ENCODE peak calls at places on chromosomes 6 and 20, in four cellular contexts. One of them, this sample, is unnamed. For H3K27me3, the result is how much of the 10 kb centered on the place peaks cover.

GRCh38 chr20:50980071-50980681 is 21.6 kb downstream of the MOCS3 start:
- DNase-seq in GM23248: peak
- DNase-seq in cardiac muscle cell: no peak
- DNase-seq in tibial artery: no peak
- DNase-seq in this sample: peak

GRCh38 chr6:71190809-71191208 is 97.8 kb upstream of the OGFRL1 start:
- DNase-seq in cardiac muscle cell: peak
- DNase-seq in GM23248: peak
- DNase-seq in tibial artery: no peak
- DNase-seq in this sample: no peak

GRCh38 chr6:446418-447366 is 55.1 kb downstream of the IRF4 start:
- DNase-seq in cardiac muscle cell: no peak
- DNase-seq in GM23248: peak
- DNase-seq in tibial artery: no peak
- DNase-seq in this sample: no peak

GRCh38 chr6:51926125-51926524 is 161.3 kb downstream of the PKHD1 start:
- DNase-seq in tibial artery: no peak
- DNase-seq in GM23248: no peak
- DNase-seq in cardiac muscle cell: no peak
- DNase-seq in this sample: no peak

GRCh38 chr6:3825851-3826581 is 23.2 kb upstream of the FAM50B start:
- DNase-seq in GM23248: peak
- DNase-seq in cardiac muscle cell: no peak
- DNase-seq in tibial artery: peak
- DNase-seq in this sample: peak

GRCh38 chr20:58219342-58219700 is 9.1 kb downstream of the ANKRD60 start:
- DNase-seq in GM23248: peak
- DNase-seq in tibial artery: no peak
- DNase-seq in cardiac muscle cell: no peak
- DNase-seq in this sample: peak

GRCh38 chr20:10094566-10095173 is 59.9 kb downstream of the ANKEF1 start:
- DNase-seq in cardiac muscle cell: no peak
- DNase-seq in GM23248: no peak
- DNase-seq in tibial artery: no peak
- DNase-seq in this sample: peak

GRCh38 chr6:74091794-74092157 is 395.8 kb downstream of the CD109 start:
- DNase-seq in GM23248: no peak
- DNase-seq in tibial artery: no peak
- DNase-seq in cardiac muscle cell: no peak
- DNase-seq in this sample: no peak

GRCh38 chr20:10713161-10713560 is 39.4 kb upstream of the JAG1 start:
- DNase-seq in tibial artery: no peak
- DNase-seq in GM23248: no peak
- DNase-seq in cardiac muscle cell: no peak
- DNase-seq in this sample: no peak

GRCh38 chr20:4604580-4604979 is 117.1 kb upstream of the PRND start:
- DNase-seq in cardiac muscle cell: no peak
- DNase-seq in GM23248: no peak
- DNase-seq in tibial artery: no peak
- DNase-seq in this sample: no peak

GRCh38 chr6:38290133-38290801 is 349.5 kb downstream of the BTBD9 start:
- DNase-seq in GM23248: no peak
- DNase-seq in tibial artery: no peak
- DNase-seq in cardiac muscle cell: peak
- DNase-seq in this sample: no peak

GRCh38 chr6:72620866-72621242 is 1.0 kb upstream of the KCNQ5 start:
- DNase-seq in cardiac muscle cell: no peak
- DNase-seq in tibial artery: no peak
- DNase-seq in GM23248: no peak
- DNase-seq in this sample: no peak

GRCh38 chr20:33653218-33653899 is 8.8 kb upstream of the C20orf144 start:
- DNase-seq in cardiac muscle cell: peak
- DNase-seq in tibial artery: no peak
- DNase-seq in GM23248: peak
- DNase-seq in this sample: peak

GRCh38 chr6:76026101-76026500 is 46.4 kb downstream of the IMPG1 start:
- DNase-seq in cardiac muscle cell: no peak
- DNase-seq in GM23248: no peak
- DNase-seq in tibial artery: no peak
- DNase-seq in this sample: peak

GRCh38 chr20:58310291-58310782 is 822 bp downstream of the RAB22A start:
- DNase-seq in cardiac muscle cell: no peak
- DNase-seq in tibial artery: no peak
- DNase-seq in GM23248: peak
- DNase-seq in this sample: peak

GRCh38 chr6:19415605-19416326 is 421.4 kb upstream of the ID4 start:
- DNase-seq in cardiac muscle cell: no peak
- DNase-seq in tibial artery: no peak
- DNase-seq in GM23248: peak
- DNase-seq in this sample: peak

GRCh38 chr6:104572901-104573300 is 286.8 kb downstream of the HACE1 start:
- DNase-seq in tibial artery: no peak
- DNase-seq in cardiac muscle cell: no peak
- DNase-seq in GM23248: no peak
- DNase-seq in this sample: no peak

GRCh38 chr6:14439419-14439818 is 321.8 kb downstream of the CD83 start:
- DNase-seq in tibial artery: no peak
- DNase-seq in GM23248: no peak
- DNase-seq in cardiac muscle cell: no peak
- DNase-seq in this sample: no peak

GRCh38 chr6:69818223-69818930 is 21.6 kb upstream of the LMBRD1 start:
- DNase-seq in tibial artery: no peak
- DNase-seq in GM23248: no peak
- DNase-seq in cardiac muscle cell: no peak
- DNase-seq in this sample: no peak

GRCh38 chr6:95280690-95281273 is 296.6 kb upstream of the MANEA start:
- DNase-seq in tibial artery: no peak
- DNase-seq in cardiac muscle cell: peak
- DNase-seq in GM23248: peak
- DNase-seq in this sample: peak

GRCh38 chr20:62606551-62607201 is 35.6 kb upstream of the SLCO4A1 start:
- DNase-seq in cardiac muscle cell: no peak
- DNase-seq in tibial artery: no peak
- DNase-seq in GM23248: peak
- DNase-seq in this sample: peak

GRCh38 chr6:137829641-137830083 is 37.4 kb upstream of the TNFAIP3 start:
- DNase-seq in GM23248: peak
- DNase-seq in tibial artery: no peak
- DNase-seq in cardiac muscle cell: no peak
- DNase-seq in this sample: peak

GRCh38 chr6:3825331-3825831 is 23.8 kb upstream of the FAM50B start:
- DNase-seq in GM23248: peak
- DNase-seq in cardiac muscle cell: no peak
- DNase-seq in tibial artery: peak
- DNase-seq in this sample: peak

GRCh38 chr6:28944412-28945006 is 20.7 kb upstream of the TRIM27 start:
- DNase-seq in tibial artery: peak
- DNase-seq in cardiac muscle cell: peak
- DNase-seq in GM23248: peak
- DNase-seq in this sample: peak

GRCh38 chr20:50645253-50646068 is 45.9 kb downstream of the RIPOR3 start:
- DNase-seq in GM23248: peak
- DNase-seq in cardiac muscle cell: peak
- DNase-seq in tibial artery: peak
- DNase-seq in this sample: peak

GRCh38 chr6:17226766-17227338 is 54.3 kb upstream of the RBM24 start:
- DNase-seq in GM23248: peak
- DNase-seq in cardiac muscle cell: no peak
- DNase-seq in tibial artery: no peak
- DNase-seq in this sample: peak

GRCh38 chr6:56004421-56004820 is 129.0 kb upstream of the BMP5 start:
- DNase-seq in GM23248: peak
- DNase-seq in tibial artery: no peak
- DNase-seq in cardiac muscle cell: no peak
- DNase-seq in this sample: peak

GRCh38 chr6:14894105-14894504 is 351.8 kb upstream of the JARID2 start:
- DNase-seq in cardiac muscle cell: no peak
- DNase-seq in tibial artery: no peak
- DNase-seq in GM23248: no peak
- DNase-seq in this sample: no peak

GRCh38 chr6:40326689-40327404 is 260.3 kb downstream of the LRFN2 start:
- DNase-seq in GM23248: no peak
- DNase-seq in cardiac muscle cell: no peak
- DNase-seq in tibial artery: no peak
- DNase-seq in this sample: no peak

GRCh38 chr6:71333700-71334099 is 45.1 kb downstream of the OGFRL1 start:
- DNase-seq in cardiac muscle cell: no peak
- DNase-seq in GM23248: peak
- DNase-seq in tibial artery: peak
- DNase-seq in this sample: peak

GRCh38 chr6:156827382-156827781 is 50.2 kb downstream of the ARID1B start:
- DNase-seq in cardiac muscle cell: no peak
- DNase-seq in GM23248: peak
- DNase-seq in tibial artery: no peak
- DNase-seq in this sample: peak

GRCh38 chr20:4152696-4153235 is 137.4 kb upstream of the RNF24 start:
- DNase-seq in GM23248: peak
- DNase-seq in cardiac muscle cell: no peak
- DNase-seq in tibial artery: peak
- DNase-seq in this sample: peak

GRCh38 chr6:110337481-110337880 is 20.7 kb downstream of the METTL24 start:
- DNase-seq in cardiac muscle cell: no peak
- DNase-seq in tibial artery: no peak
- DNase-seq in GM23248: peak
- DNase-seq in this sample: no peak

GRCh38 chr6:105781248-105781647 is 304.9 kb upstream of the PRDM1 start:
- DNase-seq in cardiac muscle cell: no peak
- DNase-seq in GM23248: no peak
- DNase-seq in tibial artery: no peak
- DNase-seq in this sample: no peak

GRCh38 chr6:34143884-34144580 is 1.9 kb downstream of the GRM4 start:
- DNase-seq in tibial artery: no peak
- DNase-seq in GM23248: peak
- DNase-seq in cardiac muscle cell: peak
- DNase-seq in this sample: no peak

GRCh38 chr6:34145161-34146020 is 496 bp downstream of the GRM4 start:
- DNase-seq in GM23248: peak
- DNase-seq in tibial artery: no peak
- DNase-seq in cardiac muscle cell: peak
- DNase-seq in this sample: peak

GRCh38 chr6:34143196-34143883 is 2.5 kb downstream of the GRM4 start:
- DNase-seq in cardiac muscle cell: no peak
- DNase-seq in GM23248: no peak
- DNase-seq in tibial artery: no peak
- DNase-seq in this sample: no peak

GRCh38 chr6:34146021-34146782 is at the start of gene GRM4:
- DNase-seq in tibial artery: no peak
- DNase-seq in GM23248: no peak
- DNase-seq in cardiac muscle cell: no peak
- DNase-seq in this sample: no peak

DNA sequence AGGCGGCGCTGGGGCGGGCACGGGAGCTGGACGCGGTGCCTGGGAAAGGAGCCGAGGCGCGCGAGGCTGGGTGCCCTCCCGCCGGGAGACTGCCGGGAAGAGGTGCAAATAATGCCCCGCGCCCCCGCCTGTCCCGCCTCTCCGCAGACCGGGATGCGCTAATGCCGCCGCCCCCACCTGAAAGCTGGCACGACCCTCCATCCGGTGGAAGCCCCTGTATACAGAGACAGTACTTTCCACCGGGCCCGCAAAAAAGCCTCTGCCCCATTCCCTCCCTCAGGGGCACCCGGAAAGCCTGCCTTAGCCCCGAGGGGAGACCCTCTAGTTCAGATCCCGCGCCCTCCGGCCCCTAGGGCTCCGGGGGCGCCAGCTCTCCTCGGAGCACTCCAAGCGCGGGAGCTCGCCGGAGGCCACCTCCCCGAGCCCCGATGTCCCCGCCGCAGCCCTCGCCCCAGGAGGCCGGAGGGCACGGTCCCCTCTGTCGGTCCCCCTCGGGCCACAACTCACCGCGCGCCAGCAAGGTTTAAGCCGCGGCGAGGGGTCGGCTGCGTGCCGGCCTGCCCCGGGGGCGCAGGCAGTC is 1.2 kb downstream of the GRM4 start:
- DNase-seq in GM23248: peak
- DNase-seq in cardiac muscle cell: no peak
- DNase-seq in tibial artery: no peak
- DNase-seq in this sample: no peak
- H3K27me3 ChIP-seq in GM23248: under half
- H3K27me3 ChIP-seq in cardiac muscle cell: under half
- H3K27me3 ChIP-seq in tibial artery: half or more
- H3K27me3 ChIP-seq in this sample: half or more

DNA sequence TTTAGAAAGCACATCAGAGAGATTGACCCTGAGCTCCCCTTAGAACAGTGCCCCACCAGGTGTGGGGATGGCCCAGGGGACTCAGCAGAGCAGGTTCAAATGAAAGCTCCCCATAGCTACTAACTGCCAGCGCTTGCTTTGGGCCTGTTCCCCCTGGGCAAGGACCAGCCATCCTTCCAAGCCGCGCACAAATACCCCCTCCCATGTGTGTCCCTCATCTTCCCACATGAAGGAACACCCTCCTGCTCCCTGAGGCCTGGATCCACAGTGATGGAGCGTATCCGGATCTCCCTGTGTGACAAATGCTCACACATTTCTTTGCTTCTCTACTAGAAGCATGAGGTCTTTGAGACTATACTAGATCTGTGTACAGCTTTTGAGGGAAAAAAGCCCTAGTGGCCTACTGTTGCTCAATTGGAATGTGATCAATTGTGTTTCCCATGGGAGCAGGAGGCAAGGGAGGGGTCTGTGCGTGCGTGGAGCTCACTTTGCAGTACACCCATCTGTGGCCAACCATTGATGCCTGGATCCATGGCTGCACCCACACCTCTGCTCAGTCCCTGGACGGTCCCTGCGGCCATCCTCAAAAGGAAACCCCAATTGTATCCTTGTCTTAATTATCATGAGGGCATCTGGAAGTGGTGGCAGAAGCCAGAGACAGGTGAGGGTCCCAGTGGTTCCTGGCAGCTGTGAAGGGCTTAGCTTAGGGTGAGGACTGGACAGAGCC is 1.4 kb upstream of the RAET1G start:
- DNase-seq in cardiac muscle cell: no peak
- DNase-seq in GM23248: no peak
- DNase-seq in tibial artery: no peak
- DNase-seq in this sample: no peak
- H3K27me3 ChIP-seq in cardiac muscle cell: half or more
- H3K27me3 ChIP-seq in GM23248: under half
- H3K27me3 ChIP-seq in tibial artery: under half
- H3K27me3 ChIP-seq in this sample: under half

GRCh38 chr20:32051720-32052089 is 337 bp upstream of the HCK start:
- DNase-seq in tibial artery: no peak
- DNase-seq in cardiac muscle cell: no peak
- DNase-seq in GM23248: no peak
- DNase-seq in this sample: no peak
- H3K27me3 ChIP-seq in tibial artery: half or more
- H3K27me3 ChIP-seq in cardiac muscle cell: half or more
- H3K27me3 ChIP-seq in GM23248: half or more
- H3K27me3 ChIP-seq in this sample: under half

DNA sequence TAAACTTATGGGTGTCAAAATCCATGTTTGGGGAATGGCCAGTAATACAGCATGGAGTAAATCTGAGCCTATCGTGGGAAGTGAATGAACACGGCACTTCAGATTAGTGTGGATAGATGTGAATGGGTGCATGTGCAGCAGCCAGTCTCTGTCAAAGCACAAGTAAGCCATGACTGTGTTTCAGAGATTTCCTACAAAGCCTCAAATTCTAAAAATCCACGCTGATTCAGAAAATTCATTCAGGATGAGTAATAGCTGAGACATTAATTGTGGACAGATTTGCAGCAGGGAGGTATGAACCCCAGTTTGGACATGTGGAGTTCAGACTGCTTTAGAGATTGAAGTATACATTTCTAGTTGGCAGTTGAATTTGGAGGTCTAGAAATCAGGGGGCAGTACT is 115.1 kb downstream of the QKI start:
- DNase-seq in tibial artery: no peak
- DNase-seq in GM23248: peak
- DNase-seq in cardiac muscle cell: no peak
- DNase-seq in this sample: peak
- H3K27me3 ChIP-seq in tibial artery: under half
- H3K27me3 ChIP-seq in GM23248: under half
- H3K27me3 ChIP-seq in cardiac muscle cell: under half
- H3K27me3 ChIP-seq in this sample: under half